ENCODE peak calls at places on chromosomes 3 and 15, in ten cellular contexts. One of them, this sample, is unnamed.

GRCh38 chr3:77446084-77446483 is 406.2 kb downstream of the ROBO2 start:
- DNase-seq in sigmoid colon: no peak
- DNase-seq in neural progenitor cell: no peak
- DNase-seq in CD8-positive, alpha-beta memory T cell: no peak
- DNase-seq in body of pancreas: no peak
- DNase-seq in endothelial cell of umbilical vein: no peak
- DNase-seq in mesendoderm: no peak
- DNase-seq in left ventricle myocardium inferior: no peak
- DNase-seq in right atrium auricular region: no peak
- DNase-seq in tibial artery: no peak
- DNase-seq in this sample: no peak

GRCh38 chr3:186362988-186363387 is 954 bp upstream of the DGKG start:
- DNase-seq in body of pancreas: no peak
- DNase-seq in endothelial cell of umbilical vein: no peak
- DNase-seq in CD8-positive, alpha-beta memory T cell: no peak
- DNase-seq in mesendoderm: no peak
- DNase-seq in tibial artery: peak; percentile 42
- DNase-seq in sigmoid colon: no peak
- DNase-seq in left ventricle myocardium inferior: no peak
- DNase-seq in neural progenitor cell: no peak
- DNase-seq in right atrium auricular region: peak; percentile 58
- DNase-seq in this sample: no peak

GRCh38 chr15:33915571-33916407 is 52.5 kb upstream of the CHRM5 start:
- DNase-seq in neural progenitor cell: peak; percentile 13
- DNase-seq in endothelial cell of umbilical vein: no peak
- DNase-seq in sigmoid colon: no peak
- DNase-seq in CD8-positive, alpha-beta memory T cell: no peak
- DNase-seq in tibial artery: no peak
- DNase-seq in right atrium auricular region: no peak
- DNase-seq in left ventricle myocardium inferior: no peak
- DNase-seq in body of pancreas: no peak
- DNase-seq in mesendoderm: peak; percentile 53
- DNase-seq in this sample: no peak

GRCh38 chr3:98531622-98532274 is at the start of gene GPR15:
- DNase-seq in neural progenitor cell: no peak
- DNase-seq in sigmoid colon: no peak
- DNase-seq in right atrium auricular region: no peak
- DNase-seq in CD8-positive, alpha-beta memory T cell: no peak
- DNase-seq in mesendoderm: no peak
- DNase-seq in body of pancreas: no peak
- DNase-seq in left ventricle myocardium inferior: no peak
- DNase-seq in tibial artery: no peak
- DNase-seq in endothelial cell of umbilical vein: no peak
- DNase-seq in this sample: no peak

GRCh38 chr3:159273608-159274007 is 471.8 kb downstream of the MFSD1 start:
- DNase-seq in endothelial cell of umbilical vein: peak; percentile 57
- DNase-seq in tibial artery: no peak
- DNase-seq in left ventricle myocardium inferior: peak; percentile 22
- DNase-seq in right atrium auricular region: no peak
- DNase-seq in sigmoid colon: no peak
- DNase-seq in mesendoderm: peak; percentile 72
- DNase-seq in CD8-positive, alpha-beta memory T cell: no peak
- DNase-seq in neural progenitor cell: peak; percentile 81
- DNase-seq in body of pancreas: peak; percentile 38
- DNase-seq in this sample: peak; percentile 70

GRCh38 chr3:126212629-126213375 is 32.4 kb upstream of the ALDH1L1 start:
- DNase-seq in tibial artery: no peak
- DNase-seq in body of pancreas: peak; percentile 68
- DNase-seq in right atrium auricular region: no peak
- DNase-seq in mesendoderm: peak; percentile 92
- DNase-seq in left ventricle myocardium inferior: peak; percentile 59
- DNase-seq in endothelial cell of umbilical vein: peak; percentile 47
- DNase-seq in neural progenitor cell: peak; percentile 93
- DNase-seq in sigmoid colon: peak; percentile 72
- DNase-seq in CD8-positive, alpha-beta memory T cell: no peak
- DNase-seq in this sample: peak; percentile 56

GRCh38 chr3:179016979-179017670 is 54.5 kb downstream of the ZMAT3 start:
- DNase-seq in right atrium auricular region: no peak
- DNase-seq in neural progenitor cell: no peak
- DNase-seq in body of pancreas: no peak
- DNase-seq in mesendoderm: no peak
- DNase-seq in tibial artery: no peak
- DNase-seq in left ventricle myocardium inferior: no peak
- DNase-seq in sigmoid colon: no peak
- DNase-seq in CD8-positive, alpha-beta memory T cell: no peak
- DNase-seq in endothelial cell of umbilical vein: no peak
- DNase-seq in this sample: no peak

GRCh38 chr15:66653398-66653797 is 48.6 kb upstream of the SMAD6 start:
- DNase-seq in tibial artery: no peak
- DNase-seq in sigmoid colon: no peak
- DNase-seq in right atrium auricular region: no peak
- DNase-seq in CD8-positive, alpha-beta memory T cell: no peak
- DNase-seq in body of pancreas: no peak
- DNase-seq in endothelial cell of umbilical vein: no peak
- DNase-seq in left ventricle myocardium inferior: no peak
- DNase-seq in neural progenitor cell: no peak
- DNase-seq in mesendoderm: no peak
- DNase-seq in this sample: no peak

GRCh38 chr3:178960191-178960590 is 111.4 kb downstream of the ZMAT3 start:
- DNase-seq in tibial artery: no peak
- DNase-seq in endothelial cell of umbilical vein: no peak
- DNase-seq in sigmoid colon: no peak
- DNase-seq in left ventricle myocardium inferior: no peak
- DNase-seq in CD8-positive, alpha-beta memory T cell: no peak
- DNase-seq in mesendoderm: no peak
- DNase-seq in body of pancreas: no peak
- DNase-seq in right atrium auricular region: no peak
- DNase-seq in neural progenitor cell: no peak
- DNase-seq in this sample: no peak

GRCh38 chr3:36206936-36207620 is 173.2 kb upstream of the STAC start:
- DNase-seq in tibial artery: no peak
- DNase-seq in left ventricle myocardium inferior: no peak
- DNase-seq in right atrium auricular region: no peak
- DNase-seq in mesendoderm: peak; percentile 7
- DNase-seq in endothelial cell of umbilical vein: no peak
- DNase-seq in CD8-positive, alpha-beta memory T cell: no peak
- DNase-seq in body of pancreas: no peak
- DNase-seq in neural progenitor cell: no peak
- DNase-seq in sigmoid colon: no peak
- DNase-seq in this sample: no peak

GRCh38 chr3:145721273-145721805 is 439.6 kb downstream of the PLOD2 start:
- DNase-seq in mesendoderm: peak; percentile 43
- DNase-seq in CD8-positive, alpha-beta memory T cell: no peak
- DNase-seq in neural progenitor cell: peak; percentile 14
- DNase-seq in body of pancreas: no peak
- DNase-seq in right atrium auricular region: no peak
- DNase-seq in left ventricle myocardium inferior: no peak
- DNase-seq in sigmoid colon: no peak
- DNase-seq in tibial artery: no peak
- DNase-seq in endothelial cell of umbilical vein: no peak
- DNase-seq in this sample: no peak

GRCh38 chr3:145721815-145722214 is 439.2 kb downstream of the PLOD2 start:
- DNase-seq in neural progenitor cell: no peak
- DNase-seq in mesendoderm: peak; percentile 6
- DNase-seq in right atrium auricular region: no peak
- DNase-seq in left ventricle myocardium inferior: no peak
- DNase-seq in sigmoid colon: no peak
- DNase-seq in body of pancreas: no peak
- DNase-seq in CD8-positive, alpha-beta memory T cell: no peak
- DNase-seq in endothelial cell of umbilical vein: no peak
- DNase-seq in tibial artery: no peak
- DNase-seq in this sample: no peak

GRCh38 chr3:145716519-145716918 is 444.5 kb downstream of the PLOD2 start:
- DNase-seq in tibial artery: no peak
- DNase-seq in body of pancreas: no peak
- DNase-seq in left ventricle myocardium inferior: no peak
- DNase-seq in sigmoid colon: no peak
- DNase-seq in CD8-positive, alpha-beta memory T cell: no peak
- DNase-seq in mesendoderm: no peak
- DNase-seq in endothelial cell of umbilical vein: no peak
- DNase-seq in neural progenitor cell: no peak
- DNase-seq in right atrium auricular region: no peak
- DNase-seq in this sample: no peak

GRCh38 chr3:145719118-145719517 is 441.9 kb downstream of the PLOD2 start:
- DNase-seq in sigmoid colon: no peak
- DNase-seq in left ventricle myocardium inferior: no peak
- DNase-seq in body of pancreas: no peak
- DNase-seq in right atrium auricular region: no peak
- DNase-seq in endothelial cell of umbilical vein: no peak
- DNase-seq in CD8-positive, alpha-beta memory T cell: no peak
- DNase-seq in mesendoderm: peak; percentile 11
- DNase-seq in tibial artery: no peak
- DNase-seq in neural progenitor cell: peak; percentile 48
- DNase-seq in this sample: no peak
- H3K4me3 ChIP-seq in sigmoid colon: no peak overlapping the region
- H3K4me3 ChIP-seq in left ventricle myocardium inferior: no peak overlapping the region
- H3K4me3 ChIP-seq in body of pancreas: no peak overlapping the region
- H3K4me3 ChIP-seq in right atrium auricular region: no peak overlapping the region
- H3K4me3 ChIP-seq in endothelial cell of umbilical vein: no peak overlapping the region
- H3K4me3 ChIP-seq in CD8-positive, alpha-beta memory T cell: no peak overlapping the region
- H3K4me3 ChIP-seq in mesendoderm: no peak overlapping the region
- H3K4me3 ChIP-seq in tibial artery: no peak overlapping the region
- H3K4me3 ChIP-seq in neural progenitor cell: no peak overlapping the region
- H3K4me3 ChIP-seq in this sample: no peak overlapping the region

GRCh38 chr3:60703008-60703407 is 548.2 kb downstream of the FHIT start:
- DNase-seq in mesendoderm: no peak
- DNase-seq in left ventricle myocardium inferior: no peak
- DNase-seq in tibial artery: no peak
- DNase-seq in right atrium auricular region: no peak
- DNase-seq in sigmoid colon: no peak
- DNase-seq in neural progenitor cell: no peak
- DNase-seq in CD8-positive, alpha-beta memory T cell: no peak
- DNase-seq in body of pancreas: no peak
- DNase-seq in endothelial cell of umbilical vein: no peak
- DNase-seq in this sample: no peak
- H3K27ac ChIP-seq in mesendoderm: no peak overlapping the region
- H3K27ac ChIP-seq in left ventricle myocardium inferior: no peak overlapping the region
- H3K27ac ChIP-seq in tibial artery: no peak overlapping the region
- H3K27ac ChIP-seq in right atrium auricular region: no peak overlapping the region
- H3K27ac ChIP-seq in sigmoid colon: no peak overlapping the region
- H3K27ac ChIP-seq in neural progenitor cell: no peak overlapping the region
- H3K27ac ChIP-seq in CD8-positive, alpha-beta memory T cell: no peak overlapping the region
- H3K27ac ChIP-seq in body of pancreas: no peak overlapping the region
- H3K27ac ChIP-seq in endothelial cell of umbilical vein: no peak overlapping the region
- H3K27ac ChIP-seq in this sample: no peak overlapping the region

GRCh38 chr3:45992133-45992729 is 3.4 kb downstream of the FYCO1 start:
- DNase-seq in endothelial cell of umbilical vein: no peak
- DNase-seq in left ventricle myocardium inferior: peak; percentile 19
- DNase-seq in CD8-positive, alpha-beta memory T cell: no peak
- DNase-seq in neural progenitor cell: no peak
- DNase-seq in sigmoid colon: peak; percentile 66
- DNase-seq in tibial artery: no peak
- DNase-seq in mesendoderm: no peak
- DNase-seq in right atrium auricular region: no peak
- DNase-seq in body of pancreas: no peak
- DNase-seq in this sample: no peak

GRCh38 chr3:45992820-45993219 is 2.8 kb downstream of the FYCO1 start:
- DNase-seq in right atrium auricular region: no peak
- DNase-seq in CD8-positive, alpha-beta memory T cell: no peak
- DNase-seq in sigmoid colon: no peak
- DNase-seq in mesendoderm: peak; percentile 60
- DNase-seq in neural progenitor cell: no peak
- DNase-seq in left ventricle myocardium inferior: no peak
- DNase-seq in tibial artery: no peak
- DNase-seq in endothelial cell of umbilical vein: no peak
- DNase-seq in body of pancreas: no peak
- DNase-seq in this sample: no peak

GRCh38 chr3:45994661-45995369 is 809 bp downstream of the FYCO1 start:
- DNase-seq in tibial artery: no peak
- DNase-seq in body of pancreas: peak; percentile 41
- DNase-seq in sigmoid colon: peak; percentile 67
- DNase-seq in CD8-positive, alpha-beta memory T cell: peak; percentile 84
- DNase-seq in right atrium auricular region: no peak
- DNase-seq in neural progenitor cell: peak; percentile 55
- DNase-seq in left ventricle myocardium inferior: no peak
- DNase-seq in endothelial cell of umbilical vein: no peak
- DNase-seq in mesendoderm: peak; percentile 50
- DNase-seq in this sample: peak; percentile 55

GRCh38 chr3:45995370-45996192 is at the start of gene FYCO1:
- DNase-seq in left ventricle myocardium inferior: peak; percentile 96
- DNase-seq in mesendoderm: peak; percentile 93
- DNase-seq in tibial artery: peak; percentile 95
- DNase-seq in sigmoid colon: peak; percentile 97
- DNase-seq in CD8-positive, alpha-beta memory T cell: peak; percentile 83
- DNase-seq in neural progenitor cell: peak; percentile 92
- DNase-seq in body of pancreas: peak; percentile 95
- DNase-seq in endothelial cell of umbilical vein: peak; percentile 88
- DNase-seq in right atrium auricular region: peak; percentile 96
- DNase-seq in this sample: peak; percentile 96

DNA sequence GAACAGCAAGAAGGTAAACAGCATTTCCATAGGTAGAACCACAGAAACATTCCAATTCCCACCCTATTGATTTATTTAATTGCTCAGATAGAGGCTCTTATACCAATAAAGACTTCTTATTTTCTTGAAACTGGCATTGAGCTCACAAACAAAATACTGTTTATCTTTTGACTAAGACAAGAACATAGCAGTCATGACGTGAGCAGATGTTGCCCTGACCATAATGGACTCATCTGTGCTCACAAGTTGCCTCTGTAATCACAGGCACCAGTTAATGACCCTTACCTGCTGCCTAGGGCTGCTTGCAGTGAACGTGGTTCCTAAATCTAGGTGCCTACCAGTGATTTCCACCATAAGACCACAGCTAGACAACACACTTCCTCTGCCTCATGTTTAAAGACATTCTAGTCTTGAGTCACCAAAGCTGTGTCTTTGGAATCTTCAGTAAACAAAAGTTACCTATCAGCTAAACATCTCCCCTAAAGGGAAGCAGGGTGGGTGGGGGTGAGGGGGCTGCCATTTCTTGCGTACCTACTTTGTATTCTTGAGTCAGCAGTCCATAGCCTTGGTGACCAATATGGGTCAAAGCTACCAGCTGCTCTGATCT is 2.1 kb downstream of the FYCO1 start:
- DNase-seq in sigmoid colon: no peak
- DNase-seq in mesendoderm: no peak
- DNase-seq in endothelial cell of umbilical vein: no peak
- DNase-seq in right atrium auricular region: no peak
- DNase-seq in left ventricle myocardium inferior: no peak
- DNase-seq in CD8-positive, alpha-beta memory T cell: peak; percentile 59
- DNase-seq in tibial artery: no peak
- DNase-seq in body of pancreas: no peak
- DNase-seq in neural progenitor cell: no peak
- DNase-seq in this sample: no peak
- H3K4me3 ChIP-seq in sigmoid colon: no peak overlapping the region
- H3K4me3 ChIP-seq in mesendoderm: no peak overlapping the region
- H3K4me3 ChIP-seq in endothelial cell of umbilical vein: no peak overlapping the region
- H3K4me3 ChIP-seq in right atrium auricular region: no peak overlapping the region
- H3K4me3 ChIP-seq in left ventricle myocardium inferior: peak overlapping the region; percentile 94
- H3K4me3 ChIP-seq in CD8-positive, alpha-beta memory T cell: peak overlapping the region; percentile 30
- H3K4me3 ChIP-seq in tibial artery: no peak overlapping the region
- H3K4me3 ChIP-seq in body of pancreas: no peak overlapping the region
- H3K4me3 ChIP-seq in neural progenitor cell: no peak overlapping the region
- H3K4me3 ChIP-seq in this sample: no peak overlapping the region

DNA sequence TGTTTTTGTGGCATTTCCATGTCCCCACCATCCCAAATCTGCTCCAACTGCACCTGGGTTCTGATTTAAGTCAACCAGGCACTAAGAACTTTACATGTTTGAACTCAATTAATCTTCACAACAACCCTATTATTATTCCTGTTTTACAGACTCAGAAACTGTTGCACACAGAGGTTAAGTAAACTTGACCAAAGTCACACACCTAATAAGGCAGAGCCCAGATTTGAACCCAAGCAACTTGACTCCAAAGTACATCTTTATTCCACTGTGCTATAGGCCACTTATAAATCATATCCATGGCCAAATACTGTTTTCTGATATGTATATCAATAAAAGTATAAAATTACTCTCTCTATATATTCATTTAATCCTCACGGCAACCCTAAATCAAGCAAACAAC is 16.4 kb downstream of the TM4SF18 start:
- DNase-seq in endothelial cell of umbilical vein: no peak
- DNase-seq in CD8-positive, alpha-beta memory T cell: no peak
- DNase-seq in body of pancreas: no peak
- DNase-seq in neural progenitor cell: no peak
- DNase-seq in mesendoderm: no peak
- DNase-seq in tibial artery: no peak
- DNase-seq in left ventricle myocardium inferior: no peak
- DNase-seq in right atrium auricular region: no peak
- DNase-seq in sigmoid colon: no peak
- DNase-seq in this sample: no peak
- H3K27ac ChIP-seq in endothelial cell of umbilical vein: no peak overlapping the region
- H3K27ac ChIP-seq in CD8-positive, alpha-beta memory T cell: no peak overlapping the region
- H3K27ac ChIP-seq in body of pancreas: no peak overlapping the region
- H3K27ac ChIP-seq in neural progenitor cell: no peak overlapping the region
- H3K27ac ChIP-seq in mesendoderm: no peak overlapping the region
- H3K27ac ChIP-seq in tibial artery: no peak overlapping the region
- H3K27ac ChIP-seq in left ventricle myocardium inferior: no peak overlapping the region
- H3K27ac ChIP-seq in right atrium auricular region: no peak overlapping the region
- H3K27ac ChIP-seq in sigmoid colon: no peak overlapping the region
- H3K27ac ChIP-seq in this sample: no peak overlapping the region

This sample was measured in right cardiac atrium.